ENCODE peak calls at places on chromosomes 16 and 17, in four cellular contexts. Q is neural crest cell; Y is kidney tubule cell; S is activated CD8-positive, alpha-beta T cell treated with anti-CD3 and anti-CD28 coated beads for 36 hours. B is an unnamed sample.

GRCh38 chr16:79329163-79329521 is 271.4 kb downstream of the MAF start:
- DNase-seq in Q (no peak), Y (no peak), S (no peak), B (no peak)

GRCh38 chr17:41343031-41343430 is 7.6 kb downstream of the KRT33A start:
- DNase-seq in Q (no peak), Y (no peak), S (no peak), B (no peak)

GRCh38 chr17:77827461-77827968 is 131.0 kb upstream of the TNRC6C start:
- DNase-seq in Q (no peak), Y (no peak), S (no peak), B (no peak)

GRCh38 chr17:82151106-82151957 is 53.3 kb upstream of the FASN start:
- DNase-seq in Q (no peak), Y (no peak), S (no peak), B (no peak)

GRCh38 chr16:9099131-9099625 is 7.7 kb downstream of the HAPSTR1 start:
- DNase-seq in Q (no peak), Y (peak; percentile 64), S (peak; percentile 55), B (no peak)

GRCh38 chr17:29977836-29978235 is 36.4 kb downstream of the EFCAB5 start:
- DNase-seq in Q (no peak), Y (peak; percentile 9), S (no peak), B (no peak)

GRCh38 chr16:53129281-53130192 is 74.7 kb downstream of the CHD9 start:
- DNase-seq in Q (no peak), Y (peak; percentile 6), S (no peak), B (peak; percentile 28)

GRCh38 chr17:61393904-61394629 is 5.6 kb upstream of the TBX2 start:
- DNase-seq in Q (no peak), Y (no peak), S (no peak), B (no peak)

GRCh38 chr17:17055286-17056166 is 13.3 kb downstream of the MPRIP start:
- DNase-seq in Q (no peak), Y (peak; percentile 47), S (no peak), B (no peak)

GRCh38 chr17:2144701-2145100 is 89.8 kb downstream of the HIC1 start:
- DNase-seq in Q (no peak), Y (no peak), S (no peak), B (no peak)

GRCh38 chr16:9012848-9013507 is 49.3 kb upstream of the USP7 start:
- DNase-seq in Q (peak; percentile 44), Y (no peak), S (peak; percentile 21), B (no peak)

GRCh38 chr16:11238272-11239202 is 17.5 kb downstream of the SOCS1 start:
- DNase-seq in Q (no peak), Y (no peak), S (no peak), B (no peak)

GRCh38 chr17:82615084-82616020 is 32.9 kb downstream of the WDR45B start:
- DNase-seq in Q (no peak), Y (no peak), S (no peak), B (no peak)

GRCh38 chr17:4364622-4365041 is 1.8 kb downstream of the UBE2G1 start:
- DNase-seq in Q (no peak), Y (no peak), S (no peak), B (no peak)

GRCh38 chr17:57553525-57553924 is 191.6 kb downstream of the CCDC182 start:
- DNase-seq in Q (no peak), Y (no peak), S (no peak), B (no peak)

GRCh38 chr16:51818342-51818944 is 667.4 kb upstream of the SALL1 start:
- DNase-seq in Q (peak; percentile 58), Y (peak; percentile 64), S (peak; percentile 42), B (peak; percentile 46)

GRCh38 chr16:228917-229730 is at the start of gene LUC7L:
- DNase-seq in Q (peak; percentile 91), Y (peak; percentile 86), S (peak; percentile 93), B (peak; percentile 92)

GRCh38 chr16:57791903-57792461 is 10.3 kb downstream of the KIFC3 start:
- DNase-seq in Q (no peak), Y (no peak), S (no peak), B (no peak)

GRCh38 chr17:4393806-4394205 is 27.3 kb upstream of the UBE2G1 start:
- DNase-seq in Q (no peak), Y (no peak), S (no peak), B (no peak)

GRCh38 chr17:75652341-75652740 is 14.6 kb downstream of the RECQL5 start:
- DNase-seq in Q (no peak), Y (no peak), S (no peak), B (no peak)

GRCh38 chr16:51666821-51667220 is 515.8 kb upstream of the SALL1 start:
- DNase-seq in Q (no peak), Y (peak; percentile 9), S (no peak), B (no peak)

GRCh38 chr16:9259914-9260608 is 168.6 kb downstream of the HAPSTR1 start:
- DNase-seq in Q (no peak), Y (no peak), S (no peak), B (no peak)

B was measured in HEK293T.